ENCODE peak calls at places on chromosomes 5 and 9, in six cellular contexts. M, N, D, V, Y and U are unnamed samples.
A peak's percentile ranks its signal among the peaks of the same experiment; 100 is the strongest.

GRCh38 chr9:125241863-125242739 is 958 bp upstream of the HSPA5 start:
- DNase-seq in N (no peak), V (no peak), D (no peak), M (no peak), Y (no peak), U (no peak)

GRCh38 chr5:149271717-149272558 is at the start of gene AFAP1L1:
- DNase-seq in Y (no peak), V (peak; percentile 46), N (peak; percentile 29), M (peak; percentile 71), D (peak; percentile 79), U (no peak)

GRCh38 chr5:147332643-147333042 is 97.8 kb downstream of the STK32A start:
- DNase-seq in D (no peak), V (no peak), N (no peak), M (no peak), Y (no peak), U (no peak)

GRCh38 chr5:154087260-154087659 is 48.5 kb downstream of the MFAP3 start:
- DNase-seq in D (no peak), V (no peak), N (peak; percentile 33), M (no peak), Y (peak; percentile 25), U (no peak)

GRCh38 chr5:33850100-33850594 is 41.6 kb downstream of the ADAMTS12 start:
- DNase-seq in D (no peak), M (no peak), N (peak; percentile 60), V (peak; percentile 75), Y (peak; percentile 96), U (peak; percentile 98)

GRCh38 chr9:96566401-96567202 is 53.0 kb downstream of the CDC14B start:
- DNase-seq in N (peak; percentile 82), V (no peak), D (peak; percentile 81), M (peak; percentile 88), Y (peak; percentile 72), U (peak; percentile 75)

GRCh38 chr5:107557051-107557658 is 113.6 kb downstream of the EFNA5 start:
- DNase-seq in N (no peak), M (no peak), V (no peak), Y (peak; percentile 70), D (peak; percentile 80), U (no peak)

GRCh38 chr9:14326264-14326826 is 12.4 kb upstream of the NFIB start:
- DNase-seq in V (peak; percentile 74), M (no peak), D (no peak), N (peak; percentile 24), Y (peak; percentile 82), U (peak; percentile 17)

GRCh38 chr9:123727332-123727731 is 202.6 kb downstream of the DENND1A start:
- DNase-seq in N (no peak), V (peak; percentile 47), D (no peak), M (no peak), Y (no peak), U (no peak)

GRCh38 chr9:123722378-123722777 is 207.5 kb downstream of the DENND1A start:
- DNase-seq in N (no peak), Y (no peak), D (no peak), M (no peak), V (no peak), U (no peak)

GRCh38 chr9:123725389-123725788 is 204.5 kb downstream of the DENND1A start:
- DNase-seq in V (peak; percentile 13), N (no peak), D (no peak), Y (no peak), M (no peak), U (no peak)

GRCh38 chr9:123723135-123723875 is 206.6 kb downstream of the DENND1A start:
- DNase-seq in M (no peak), V (no peak), Y (no peak), D (no peak), N (no peak), U (no peak)

GRCh38 chr9:123724211-123724831 is 205.6 kb downstream of the DENND1A start:
- DNase-seq in M (no peak), Y (peak; percentile 26), N (no peak), D (no peak), V (peak; percentile 57), U (peak; percentile 27)
- TF ChIP-seq CTCF in M (no peak), Y (peak; percentile 15), N (no peak), D (peak; percentile 42), V (peak; percentile 41), U (no peak)

GRCh38 chr5:51395666-51396356 is 12.6 kb downstream of the ISL1 start:
- DNase-seq in N (no peak), V (no peak), Y (no peak), D (no peak), M (no peak), U (no peak)

GRCh38 chr5:51397996-51398395 is 14.7 kb downstream of the ISL1 start:
- DNase-seq in V (no peak), Y (no peak), N (no peak), D (peak; percentile 78), M (no peak), U (no peak)

GRCh38 chr5:51399636-51399993 is 16.4 kb downstream of the ISL1 start:
- DNase-seq in M (no peak), N (no peak), V (no peak), D (peak; percentile 6), Y (no peak), U (no peak)

GRCh38 chr5:51396797-51397196 is 13.5 kb downstream of the ISL1 start:
- DNase-seq in V (no peak), M (no peak), D (no peak), Y (no peak), N (no peak), U (no peak)

GRCh38 chr5:51398875-51399635 is 15.8 kb downstream of the ISL1 start:
- DNase-seq in M (no peak), V (no peak), D (peak; percentile 60), Y (no peak), N (no peak), U (no peak)
- H3K4me3 ChIP-seq in M (peak overlapping the region; percentile 36), V (no peak overlapping the region), D (peak overlapping the region; percentile 33), Y (no peak overlapping the region), N (no peak overlapping the region), U (no peak overlapping the region)

DNA sequence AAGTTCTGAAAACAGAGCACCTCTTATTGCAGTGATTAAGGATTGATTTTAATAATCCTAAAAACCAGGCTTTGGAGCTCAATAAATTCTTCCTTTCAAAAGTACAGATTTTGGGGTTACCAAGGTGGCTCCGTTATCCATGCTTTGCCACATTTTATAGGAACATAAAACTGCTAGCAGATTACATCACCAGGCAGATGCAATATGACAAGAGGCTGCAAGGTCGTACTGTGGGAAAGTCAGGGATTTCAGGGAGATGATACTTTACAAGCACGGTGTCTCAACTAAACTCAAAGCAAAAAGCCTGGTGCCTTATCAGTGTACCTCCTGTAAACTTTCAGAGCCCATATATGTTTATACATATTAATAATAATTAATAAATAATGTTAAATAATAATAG is 28.6 kb downstream of the ADAMTSL1 start:
- DNase-seq in V (no peak), Y (no peak), D (no peak), N (no peak), M (no peak), U (no peak)
- TF ChIP-seq CTCF in V (no peak), Y (no peak), D (no peak), N (no peak), M (no peak), U (no peak)

GRCh38 chr5:150490296-150490669 is 17.6 kb upstream of the NDST1 start:
- DNase-seq in N (no peak), M (no peak), Y (no peak), V (no peak), D (no peak), U (no peak)

GRCh38 chr5:150487199-150488061 is 20.5 kb upstream of the NDST1 start:
- DNase-seq in V (peak; percentile 34), N (peak; percentile 77), M (no peak), D (no peak), Y (peak; percentile 27), U (peak; percentile 56)

GRCh38 chr5:150488519-150489357 is 19.2 kb upstream of the NDST1 start:
- DNase-seq in M (no peak), Y (no peak), V (peak; percentile 59), N (peak; percentile 93), D (no peak), U (peak; percentile 29)

GRCh38 chr5:150490754-150491153 is 17.2 kb upstream of the NDST1 start:
- DNase-seq in M (no peak), N (peak; percentile 76), V (peak; percentile 67), Y (no peak), D (no peak), U (no peak)

GRCh38 chr5:150489358-150490295 is 18.3 kb upstream of the NDST1 start:
- DNase-seq in V (peak; percentile 71), D (no peak), N (peak; percentile 62), M (no peak), Y (peak; percentile 18), U (peak; percentile 87)
- H3K4me3 ChIP-seq in V (no peak overlapping the region), D (no peak overlapping the region), N (peak overlapping the region; percentile 40), M (no peak overlapping the region), Y (no peak overlapping the region), U (no peak overlapping the region)

DNA sequence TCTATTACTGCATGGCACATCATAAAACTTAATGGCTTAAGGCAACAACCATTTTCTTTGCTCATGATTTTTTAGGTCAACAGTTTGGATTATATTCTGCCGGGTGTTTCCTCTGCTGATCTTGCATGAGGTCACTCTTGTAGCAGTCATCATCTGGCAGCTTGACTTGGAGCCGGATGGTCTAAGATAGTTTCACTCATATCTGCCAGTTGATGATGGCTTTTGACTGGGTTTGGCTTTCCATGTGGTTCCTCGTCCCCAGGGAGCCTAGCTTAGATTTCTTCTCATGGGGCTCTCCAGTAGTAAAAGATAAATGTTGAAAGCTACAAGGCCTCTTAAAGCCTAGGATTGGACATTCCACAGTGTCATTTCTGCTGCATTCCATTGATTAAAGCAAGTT is 27.4 kb downstream of the LNPEP start:
- DNase-seq in V (peak; percentile 82), Y (no peak), D (peak; percentile 53), M (no peak), N (peak; percentile 48), U (peak; percentile 56)
- TF ChIP-seq CTCF in V (no peak), Y (no peak), D (no peak), M (no peak), N (no peak), U (no peak)

GRCh38 chr9:87515588-87516221 is 18.0 kb downstream of the DAPK1 start:
- DNase-seq in M (no peak), N (no peak), Y (no peak), D (no peak), V (no peak), U (no peak)
- H3K4me3 ChIP-seq in M (no peak overlapping the region), N (no peak overlapping the region), Y (no peak overlapping the region), D (no peak overlapping the region), V (no peak overlapping the region), U (no peak overlapping the region)

DNA sequence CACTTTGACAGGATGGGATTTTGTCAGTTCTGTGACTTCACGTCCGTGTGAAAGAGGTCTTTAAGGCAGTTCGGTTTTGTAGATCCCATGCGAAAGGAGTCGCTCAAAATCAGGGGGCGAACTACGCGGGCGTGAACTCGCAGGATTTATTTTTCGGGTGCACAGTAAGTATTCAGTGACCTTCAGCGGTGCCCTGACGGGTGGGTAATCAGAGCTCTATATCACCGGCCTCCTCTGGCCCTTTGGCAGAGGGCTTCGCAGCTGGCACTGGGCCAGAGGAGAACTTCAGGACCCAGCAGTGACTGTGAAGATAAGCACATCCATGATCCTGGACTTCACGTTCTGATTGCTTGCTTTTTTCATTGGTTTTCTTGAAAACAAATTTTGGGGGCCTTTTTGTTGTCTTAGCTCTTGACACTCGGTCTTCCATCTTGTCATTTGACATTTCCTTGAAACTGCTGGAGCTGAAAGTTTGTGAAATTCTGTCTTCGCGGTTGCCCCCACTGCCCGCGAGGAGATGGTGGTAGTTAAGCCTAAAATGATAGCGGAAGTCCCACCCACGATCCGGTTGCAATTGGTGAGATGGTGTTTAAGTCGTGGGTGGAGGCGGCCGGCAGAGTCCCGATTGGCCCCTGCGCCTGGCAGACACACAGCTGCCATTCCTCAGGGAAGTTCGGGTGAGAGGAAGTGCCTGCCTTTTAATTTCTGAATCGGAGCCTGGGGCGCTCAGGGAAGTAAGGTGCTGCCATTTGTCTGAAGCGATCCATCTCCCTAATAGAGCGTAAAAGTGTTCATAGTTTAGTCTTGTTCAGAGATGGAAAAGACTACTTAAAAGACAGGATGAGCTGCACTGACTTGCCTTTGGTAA is at the start of gene FAM120AOS:
- DNase-seq in D (peak; percentile 93), N (peak; percentile 97), Y (peak; percentile 91), V (peak; percentile 95), M (peak; percentile 81), U (peak; percentile 95)
- TF ChIP-seq CTCF in D (no peak), N (no peak), Y (no peak), V (no peak), M (no peak), U (no peak)